ENCODE peak calls at places on chromosomes 12 and 14, in ten cellular contexts. T is cardiac fibroblast, R is nephron progenitor cell, V is GM20000, Z is cardiac muscle cell, N is dorsolateral prefrontal cortex, A is AG04449, Q is right atrium auricular region, K is MCF 10A, D is PC-3. I is an unnamed sample.

GRCh38 chr12:45849289-45849688 is 119.8 kb downstream of the ARID2 start:
- DNase-seq in T (no peak), R (no peak), V (no peak), Z (no peak), N (no peak), A (no peak), Q (no peak), K (no peak), D (peak; percentile 17), I (no peak)

GRCh38 chr12:30880061-30880460 is 46.5 kb upstream of the TSPAN11 start:
- DNase-seq in T (no peak), R (peak; percentile 30), V (no peak), Z (no peak), N (no peak), A (no peak), Q (no peak), K (peak; percentile 4), D (no peak), I (no peak)

GRCh38 chr12:31989987-31990386 is 30.8 kb downstream of the RESF1 start:
- DNase-seq in T (peak; percentile 38), R (no peak), V (no peak), Z (peak; percentile 40), N (no peak), A (no peak), Q (no peak), K (peak; percentile 51), D (no peak), I (no peak)

GRCh38 chr14:73261520-73262426 is 24.5 kb downstream of the PAPLN start:
- DNase-seq in T (no peak), R (no peak), V (no peak), Z (no peak), N (no peak), A (no peak), Q (no peak), K (no peak), D (no peak), I (no peak)

GRCh38 chr12:77031745-77032144 is 33.6 kb downstream of the E2F7 start:
- DNase-seq in T (peak; percentile 64), R (no peak), V (no peak), Z (peak; percentile 27), N (no peak), A (no peak), Q (no peak), K (peak; percentile 58), D (no peak), I (no peak)

GRCh38 chr12:51926718-51927117 is 19.4 kb downstream of the ACVRL1 start:
- DNase-seq in T (peak; percentile 70), R (no peak), V (peak; percentile 45), Z (peak; percentile 66), N (no peak), A (no peak), Q (no peak), K (peak; percentile 62), D (peak; percentile 69), I (no peak)

GRCh38 chr12:116044181-116044580 is 233.3 kb downstream of the MED13L start:
- DNase-seq in T (no peak), R (no peak), V (no peak), Z (no peak), N (no peak), A (no peak), Q (no peak), K (no peak), D (no peak), I (no peak)

GRCh38 chr12:32680787-32681186 is 1.7 kb downstream of the DNM1L start:
- DNase-seq in T (no peak), R (no peak), V (no peak), Z (no peak), N (no peak), A (no peak), Q (no peak), K (no peak), D (no peak), I (no peak)

GRCh38 chr12:124039276-124039675 is 66.3 kb downstream of the ZNF664 start:
- DNase-seq in T (peak; percentile 54), R (no peak), V (no peak), Z (peak; percentile 88), N (no peak), A (no peak), Q (no peak), K (no peak), D (no peak), I (no peak)

GRCh38 chr12:52630104-52630500 is 11.7 kb upstream of the KRT73 start:
- DNase-seq in T (no peak), R (no peak), V (no peak), Z (no peak), N (no peak), A (no peak), Q (peak; percentile 36), K (no peak), D (no peak), I (no peak)

GRCh38 chr12:116381744-116382455 is 104.4 kb upstream of the MED13L start:
- DNase-seq in T (peak; percentile 98), R (peak; percentile 56), V (no peak), Z (peak; percentile 95), N (no peak), A (peak; percentile 97), Q (no peak), K (peak; percentile 65), D (peak; percentile 95), I (peak; percentile 17)

GRCh38 chr12:29157486-29157946 is 8.4 kb downstream of the FAR2 start:
- DNase-seq in T (peak; percentile 88), R (no peak), V (no peak), Z (peak; percentile 43), N (no peak), A (peak; percentile 56), Q (no peak), K (peak; percentile 30), D (peak; percentile 68), I (no peak)

GRCh38 chr14:93954900-93955891 is 21.2 kb downstream of the ASB2 start:
- DNase-seq in T (no peak), R (no peak), V (peak; percentile 62), Z (no peak), N (no peak), A (no peak), Q (no peak), K (no peak), D (no peak), I (no peak)

GRCh38 chr14:24673534-24674203 is 39.7 kb upstream of the GZMB start:
- DNase-seq in T (no peak), R (no peak), V (no peak), Z (no peak), N (no peak), A (no peak), Q (no peak), K (no peak), D (no peak), I (no peak)

GRCh38 chr14:65599375-65599774 is 186.8 kb downstream of the FUT8 start:
- DNase-seq in T (peak; percentile 7), R (no peak), V (no peak), Z (peak; percentile 41), N (no peak), A (no peak), Q (no peak), K (no peak), D (peak; percentile 47), I (no peak)

GRCh38 chr12:51070004-51070403 is 13.4 kb downstream of the CSRNP2 start:
- DNase-seq in T (peak; percentile 70), R (no peak), V (no peak), Z (peak; percentile 60), N (no peak), A (no peak), Q (no peak), K (peak; percentile 97), D (no peak), I (no peak)

GRCh38 chr12:48311313-48311712 is 39.4 kb downstream of the ZNF641 start:
- DNase-seq in T (no peak), R (peak; percentile 15), V (no peak), Z (no peak), N (no peak), A (no peak), Q (no peak), K (no peak), D (no peak), I (no peak)
- TF ChIP-seq CTCF in T (no peak), R (no peak), V (no peak), Z (no peak), N (no peak), A (no peak), Q (no peak), K (no peak), D (no peak), I (no peak)

DNA sequence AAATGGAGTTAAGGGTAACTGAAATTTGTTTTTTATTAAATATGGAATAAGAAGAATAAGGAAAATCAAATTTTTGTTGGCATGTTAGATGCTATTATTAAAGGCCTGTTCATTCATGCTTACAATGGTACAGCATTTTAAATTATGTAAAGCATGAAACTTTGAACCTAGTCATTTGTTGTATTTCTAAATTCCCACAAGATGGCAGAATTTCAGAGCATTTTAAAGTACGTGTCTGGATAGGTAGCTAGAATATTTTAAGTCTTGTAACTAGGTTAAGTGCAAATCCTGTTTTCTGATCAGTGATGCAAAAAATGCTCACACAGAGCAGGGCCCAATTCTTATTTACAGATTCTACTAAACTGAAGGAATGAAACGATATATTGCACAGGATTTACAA is 585.6 kb upstream of the MIS18BP1 start:
- DNase-seq in T (peak; percentile 2), R (no peak), V (no peak), Z (no peak), N (no peak), A (no peak), Q (no peak), K (peak; percentile 34), D (peak; percentile 57), I (no peak)
- TF ChIP-seq CTCF in T (no peak), R (no peak), V (no peak), Z (no peak), N (no peak), A (no peak), Q (no peak), K (no peak), D (peak; percentile 64), I (peak; percentile 59)

DNA sequence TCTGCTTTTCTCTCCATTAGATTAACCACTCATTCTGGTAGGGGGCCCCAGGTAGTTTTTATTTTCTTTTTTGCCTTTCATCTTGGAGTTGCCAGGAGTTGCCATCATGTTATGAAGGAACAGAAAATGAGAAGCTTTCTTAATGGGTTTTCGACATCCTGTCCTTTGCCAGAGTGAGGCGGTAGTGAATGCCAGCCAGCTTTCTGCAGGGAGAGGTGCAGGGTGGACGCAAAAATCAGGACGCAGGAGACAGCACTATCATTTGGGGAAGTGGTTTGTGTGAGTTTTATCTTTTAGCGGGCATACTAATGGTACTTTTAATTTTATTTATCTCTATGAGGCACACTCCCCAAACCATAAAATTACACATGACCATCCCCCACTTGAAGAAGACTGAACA is 1.7 kb downstream of the RASSF8 start:
- DNase-seq in T (peak; percentile 51), R (peak; percentile 10), V (no peak), Z (peak; percentile 57), N (peak; percentile 47), A (no peak), Q (no peak), K (peak; percentile 44), D (peak; percentile 76), I (no peak)
- TF ChIP-seq CTCF in T (peak; percentile 22), R (no peak), V (no peak), Z (peak; percentile 32), N (no peak), A (peak; percentile 41), Q (no peak), K (no peak), D (peak; percentile 52), I (no peak)

DNA sequence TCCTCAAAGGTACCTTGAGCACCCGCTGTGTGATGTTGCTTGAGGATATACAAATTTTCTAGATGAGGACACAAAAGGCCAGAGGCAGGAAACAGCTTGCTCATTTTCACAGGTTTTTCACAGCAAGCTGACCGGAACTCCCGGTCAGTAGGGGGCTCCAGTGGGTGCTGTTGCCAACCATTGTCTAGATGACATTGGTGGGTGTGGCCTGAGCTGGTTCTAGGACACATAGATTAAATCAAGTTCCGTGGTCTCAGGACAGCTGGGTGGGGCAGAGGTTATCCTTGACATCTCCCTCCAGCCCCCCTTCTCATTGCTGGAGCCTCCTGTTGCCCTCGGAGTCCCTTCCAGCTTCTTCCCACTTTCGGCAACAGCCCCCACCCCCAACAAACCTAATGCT is 153.6 kb upstream of the FKBP4 start:
- DNase-seq in T (peak; percentile 50), R (no peak), V (no peak), Z (peak; percentile 54), N (no peak), A (no peak), Q (no peak), K (peak; percentile 30), D (peak; percentile 10), I (peak; percentile 20)
- TF ChIP-seq CTCF in T (peak; percentile 36), R (no peak), V (no peak), Z (peak; percentile 53), N (no peak), A (peak; percentile 17), Q (no peak), K (peak; percentile 21), D (peak; percentile 44), I (peak; percentile 40)

I was measured in neural crest cell.